ENCODE peak calls at places on chromosome 19, in eight cellular contexts. G, Q, I, M, U, S, A and J are unnamed samples.

GRCh38 chr19:35449347-35450043 is 1.4 kb downstream of the FFAR2 start:
- DNase-seq in S (peak; percentile 19), I (no peak), M (no peak), A (no peak), U (no peak), G (peak; percentile 49), Q (no peak), J (no peak)

GRCh38 chr19:39224910-39225309 is 19.9 kb downstream of the IFNL3 start:
- DNase-seq in A (no peak), S (no peak), U (no peak), G (no peak), I (no peak), Q (no peak), M (no peak), J (no peak)

GRCh38 chr19:18666784-18667183 is 16.7 kb upstream of the CRTC1 start:
- DNase-seq in S (no peak), U (no peak), I (no peak), G (no peak), Q (no peak), M (no peak), A (no peak), J (no peak)

GRCh38 chr19:41623360-41623759 is 3.5 kb downstream of the CEACAM4 start:
- DNase-seq in U (no peak), A (no peak), Q (no peak), S (no peak), G (no peak), M (no peak), I (no peak), J (no peak)

GRCh38 chr19:570315-570714 is 2.1 kb upstream of the BSG start:
- DNase-seq in S (no peak), G (no peak), I (no peak), A (no peak), U (no peak), M (no peak), Q (no peak), J (no peak)

GRCh38 chr19:28972144-28972543 is 240.8 kb downstream of the UQCRFS1 start:
- DNase-seq in G (no peak), S (no peak), U (no peak), Q (no peak), I (no peak), A (no peak), M (no peak), J (no peak)

GRCh38 chr19:4499318-4499717 is 19.0 kb downstream of the PLIN4 start:
- DNase-seq in U (no peak), S (no peak), Q (no peak), G (no peak), I (no peak), M (no peak), A (no peak), J (no peak)

GRCh38 chr19:40279120-40279551 is 6.0 kb downstream of the AKT2 start:
- DNase-seq in U (no peak), S (no peak), Q (no peak), M (peak; percentile 31), G (no peak), A (no peak), I (no peak), J (no peak)

GRCh38 chr19:55472463-55472862 is 4.0 kb upstream of the ZNF628 start:
- DNase-seq in I (no peak), M (no peak), Q (no peak), U (peak; percentile 90), G (peak; percentile 80), A (no peak), S (peak; percentile 74), J (no peak)